ENCODE peak calls at places on chromosomes 12 and 14, in four cellular contexts. C, G, Q and E are unnamed samples.

GRCh38 chr14:32006267-32007110 is 70.6 kb upstream of the ARHGAP5 start:
- DNase-seq in C (no peak), G (no peak), Q (no peak), E (peak; percentile 74)

GRCh38 chr12:92898755-92899154 is 30.3 kb downstream of the EEA1 start:
- DNase-seq in C (no peak), G (no peak), Q (peak; percentile 10), E (no peak)

GRCh38 chr12:42128327-42128726 is 16.3 kb downstream of the GXYLT1 start:
- DNase-seq in C (no peak), G (no peak), Q (no peak), E (no peak)

GRCh38 chr14:24629521-24629920 is 4.5 kb downstream of the GZMB start:
- DNase-seq in C (no peak), G (no peak), Q (no peak), E (no peak)

GRCh38 chr14:96415559-96415958 is 23.6 kb downstream of the AK7 start:
- DNase-seq in C (no peak), G (no peak), Q (no peak), E (no peak)

GRCh38 chr12:50166776-50167025 is 468 bp downstream of the CERS5 start:
- DNase-seq in C (no peak), G (peak; percentile 32), Q (no peak), E (no peak)

GRCh38 chr12:105740970-105741725 is 397.6 kb downstream of the NUAK1 start:
- DNase-seq in C (no peak), G (peak; percentile 67), Q (peak; percentile 31), E (no peak)

GRCh38 chr14:44962573-44963528 is 861 bp downstream of the TOGARAM1 start:
- DNase-seq in C (peak; percentile 39), G (peak; percentile 57), Q (peak; percentile 11), E (peak; percentile 38)

GRCh38 chr14:69673099-69673498 is 61.7 kb downstream of the SUSD6 start:
- DNase-seq in C (no peak), G (no peak), Q (no peak), E (no peak)

GRCh38 chr12:89665556-89665955 is 43.1 kb downstream of the ATP2B1 start:
- DNase-seq in C (no peak), G (no peak), Q (no peak), E (no peak)

GRCh38 chr14:22095845-22096510 is 422.4 kb upstream of the OR4E1 start:
- DNase-seq in C (no peak), G (no peak), Q (no peak), E (no peak)

GRCh38 chr12:52735816-52736632 is 32.7 kb upstream of the KRT77 start:
- DNase-seq in C (no peak), G (no peak), Q (no peak), E (no peak)

GRCh38 chr14:31745741-31746140 is 184.5 kb downstream of the NUBPL start:
- DNase-seq in C (no peak), G (no peak), Q (no peak), E (no peak)

GRCh38 chr14:75139185-75139584 is 12.3 kb upstream of the NEK9 start:
- DNase-seq in C (no peak), G (no peak), Q (no peak), E (no peak)
- TF ChIP-seq CTCF in C (no peak), G (no peak), Q (no peak), E (no peak)

GRCh38 chr14:77275041-77275854 is 4.2 kb upstream of the NGB start:
- DNase-seq in C (no peak), G (no peak), Q (no peak), E (no peak)
- TF ChIP-seq CTCF in C (no peak), G (no peak), Q (no peak), E (no peak)

GRCh38 chr14:77124345-77125274 is 17.0 kb downstream of the ZDHHC22 start:
- DNase-seq in C (peak; percentile 54), G (peak; percentile 46), Q (peak; percentile 4), E (peak; percentile 54)
- TF ChIP-seq CTCF in C (peak; percentile 63), G (peak; percentile 80), Q (peak; percentile 85), E (peak; percentile 53)

GRCh38 chr12:113316155-113316554 is 18.8 kb downstream of the SLC8B1 start:
- DNase-seq in C (no peak), G (no peak), Q (no peak), E (no peak)
- TF ChIP-seq CTCF in C (no peak), G (no peak), Q (peak; percentile 53), E (no peak)

DNA sequence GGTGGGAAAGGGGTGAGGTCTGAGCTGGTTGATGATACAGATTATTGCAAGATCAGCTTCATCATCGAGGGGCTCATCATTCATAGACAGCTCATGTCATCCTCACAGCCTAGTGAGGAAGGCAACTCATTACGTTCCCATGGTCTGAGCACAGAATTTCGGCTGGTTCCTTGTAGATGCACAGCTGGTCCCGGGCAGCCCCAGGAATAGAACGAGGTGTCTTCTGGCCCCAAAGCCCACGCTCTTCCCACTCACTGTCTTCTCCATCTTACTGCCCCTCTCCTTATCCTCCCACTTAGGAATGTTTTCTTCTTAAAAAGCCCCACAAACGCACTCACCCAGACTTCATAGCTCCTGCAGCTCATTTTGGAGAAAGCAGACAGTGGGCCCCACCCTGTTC is 162.1 kb downstream of the ADGRD1 start:
- DNase-seq in C (no peak), G (no peak), Q (no peak), E (no peak)
- TF ChIP-seq CTCF in C (no peak), G (no peak), Q (no peak), E (no peak)

GRCh38 chr12:65845751-65846537 is 21.7 kb downstream of the HMGA2 start:
- DNase-seq in C (peak; percentile 73), G (no peak), Q (no peak), E (no peak)
- TF ChIP-seq CTCF in C (no peak), G (no peak), Q (peak; percentile 41), E (no peak)